ENCODE peak calls at places on chromosomes 1 and 21, in seven cellular contexts. F is MM.1S, N is K562, O is HCT116, X is pancreas, W is thoracic aorta, S is GM23248. L is an unnamed sample.

GRCh38 chr1:101366513-101367215 is 129.8 kb downstream of the S1PR1 start:
- DNase-seq in F (no peak), N (no peak), O (no peak), X (no peak), W (no peak), S (peak; percentile 83), L (no peak)

GRCh38 chr1:175618559-175618958 is 124.8 kb downstream of the TNR start:
- DNase-seq in F (no peak), N (no peak), O (no peak), X (no peak), W (no peak), S (no peak), L (no peak)

GRCh38 chr1:40782371-40782956 is 1.1 kb upstream of the KCNQ4 start:
- DNase-seq in F (no peak), N (no peak), O (no peak), X (peak; percentile 53), W (no peak), S (no peak), L (no peak)

GRCh38 chr21:44533121-44533890 is 6.7 kb downstream of the KRTAP10-1 start:
- DNase-seq in F (no peak), N (no peak), O (no peak), X (no peak), W (no peak), S (no peak), L (no peak)

GRCh38 chr1:160127865-160128523 is 12.4 kb downstream of the ATP1A2 start:
- DNase-seq in F (no peak), N (no peak), O (no peak), X (no peak), W (no peak), S (peak; percentile 86), L (no peak)

GRCh38 chr1:77271851-77272250 is 10.0 kb upstream of the AK5 start:
- DNase-seq in F (no peak), N (no peak), O (no peak), X (no peak), W (no peak), S (peak; percentile 73), L (no peak)

GRCh38 chr1:39392851-39393573 is 98.4 kb upstream of the BMP8A start:
- DNase-seq in F (no peak), N (no peak), O (no peak), X (no peak), W (no peak), S (no peak), L (no peak)

GRCh38 chr1:105027838-105028471 is 1278.3 kb downstream of the AMY1C start:
- DNase-seq in F (no peak), N (no peak), O (no peak), X (peak; percentile 2), W (no peak), S (no peak), L (no peak)

GRCh38 chr1:46072975-46073374 is 59.5 kb downstream of the PIK3R3 start:
- DNase-seq in F (no peak), N (no peak), O (no peak), X (no peak), W (no peak), S (peak; percentile 4), L (no peak)

GRCh38 chr1:224565186-224565585 is 50.9 kb upstream of the CNIH3 start:
- DNase-seq in F (no peak), N (no peak), O (peak; percentile 71), X (no peak), W (no peak), S (peak; percentile 97), L (no peak)

GRCh38 chr1:157132602-157133167 is 5.5 kb downstream of the ETV3 start:
- DNase-seq in F (no peak), N (no peak), O (no peak), X (no peak), W (no peak), S (no peak), L (no peak)

GRCh38 chr1:31617218-31617916 is at the start of gene HCRTR1:
- DNase-seq in F (no peak), N (peak; percentile 36), O (no peak), X (no peak), W (no peak), S (no peak), L (no peak)

GRCh38 chr1:93798301-93798700 is 80.7 kb downstream of the DNTTIP2 start:
- DNase-seq in F (no peak), N (no peak), O (no peak), X (no peak), W (no peak), S (peak; percentile 60), L (no peak)

GRCh38 chr1:53956308-53957168 is 10.4 kb downstream of the LRRC42 start:
- DNase-seq in F (no peak), N (no peak), O (no peak), X (no peak), W (no peak), S (peak; percentile 44), L (no peak)

GRCh38 chr1:4963251-4963650 is 308.8 kb downstream of the AJAP1 start:
- DNase-seq in F (no peak), N (no peak), O (no peak), X (no peak), W (no peak), S (peak; percentile 10), L (no peak)

GRCh38 chr1:76198452-76198851 is 123.9 kb downstream of the ST6GALNAC3 start:
- DNase-seq in F (no peak), N (no peak), O (no peak), X (no peak), W (no peak), S (no peak), L (no peak)

GRCh38 chr1:119779869-119780356 is 11.2 kb upstream of the HMGCS2 start:
- DNase-seq in F (no peak), N (no peak), O (no peak), X (peak; percentile 35), W (no peak), S (peak; percentile 67), L (no peak)

DNA sequence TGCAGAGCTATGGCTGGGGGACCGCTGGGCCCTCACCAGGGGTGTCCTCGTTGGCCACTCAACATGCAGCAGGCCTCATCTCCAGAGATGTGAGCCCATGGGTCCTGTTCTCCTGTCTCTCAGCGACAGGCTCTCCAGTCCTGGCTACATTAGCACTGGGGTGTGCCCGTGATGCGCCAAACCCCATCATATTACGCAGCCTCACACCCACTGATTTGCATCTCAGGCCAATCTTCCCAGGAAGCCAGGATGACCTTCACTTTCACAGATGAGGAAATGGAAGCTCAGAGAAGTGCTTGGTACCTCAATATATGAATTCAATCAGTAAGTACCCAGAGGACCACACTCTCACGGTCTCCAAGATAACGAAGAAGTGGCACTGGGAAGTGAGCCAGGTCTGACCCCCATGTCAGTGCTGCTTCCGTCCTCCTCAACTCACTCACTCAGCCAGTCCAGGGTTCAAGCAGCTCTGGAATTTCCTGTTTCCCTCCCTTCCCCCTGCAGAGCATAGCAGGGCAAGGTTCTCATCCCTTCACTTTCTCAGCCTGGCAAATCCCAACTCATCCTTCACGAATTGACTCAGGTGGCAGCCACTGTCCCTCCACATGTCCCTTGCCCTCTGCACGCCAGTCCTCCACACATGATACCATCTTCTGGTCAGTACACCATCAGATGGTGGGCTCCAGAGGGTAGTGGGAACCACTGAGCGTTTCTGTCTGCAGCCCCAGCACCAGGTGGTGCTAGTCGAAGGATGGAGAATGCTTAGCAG is 28.9 kb upstream of the EVA1B start:
- DNase-seq in F (no peak), N (no peak), O (no peak), X (no peak), W (no peak), S (peak; percentile 57), L (no peak)
- H3K27ac ChIP-seq in F (no peak overlapping the region), N (no peak overlapping the region), O (peak overlapping the region; percentile 54), X (no peak overlapping the region), W (peak overlapping the region; percentile 80), S (peak overlapping the region; percentile 98), L (no peak overlapping the region)

GRCh38 chr1:153430561-153430960 is 14.2 kb downstream of the S100A7A start:
- DNase-seq in F (peak; percentile 2), N (no peak), O (no peak), X (no peak), W (no peak), S (no peak), L (no peak)

GRCh38 chr1:153428790-153429189 is 12.5 kb downstream of the S100A7A start:
- DNase-seq in F (no peak), N (no peak), O (no peak), X (no peak), W (no peak), S (no peak), L (no peak)

GRCh38 chr1:153430166-153430553 is 13.8 kb downstream of the S100A7A start:
- DNase-seq in F (peak; percentile 3), N (no peak), O (no peak), X (no peak), W (no peak), S (no peak), L (no peak)

GRCh38 chr1:153428073-153428638 is 11.8 kb downstream of the S100A7A start:
- DNase-seq in F (peak; percentile 1), N (no peak), O (no peak), X (no peak), W (no peak), S (no peak), L (no peak)

GRCh38 chr1:153429266-153430165 is 13.2 kb downstream of the S100A7A start:
- DNase-seq in F (peak; percentile 0), N (no peak), O (no peak), X (no peak), W (no peak), S (no peak), L (no peak)
- H3K27me3 ChIP-seq in F (peaks cover 26% of the 10 kb centered on the region), N (no peaks in the 10 kb centered on the region), O (peaks cover 93% of the 10 kb centered on the region), X (no peaks in the 10 kb centered on the region), W (no peaks in the 10 kb centered on the region), S (no peaks in the 10 kb centered on the region), L (peaks cover 2% of the 10 kb centered on the region)

DNA sequence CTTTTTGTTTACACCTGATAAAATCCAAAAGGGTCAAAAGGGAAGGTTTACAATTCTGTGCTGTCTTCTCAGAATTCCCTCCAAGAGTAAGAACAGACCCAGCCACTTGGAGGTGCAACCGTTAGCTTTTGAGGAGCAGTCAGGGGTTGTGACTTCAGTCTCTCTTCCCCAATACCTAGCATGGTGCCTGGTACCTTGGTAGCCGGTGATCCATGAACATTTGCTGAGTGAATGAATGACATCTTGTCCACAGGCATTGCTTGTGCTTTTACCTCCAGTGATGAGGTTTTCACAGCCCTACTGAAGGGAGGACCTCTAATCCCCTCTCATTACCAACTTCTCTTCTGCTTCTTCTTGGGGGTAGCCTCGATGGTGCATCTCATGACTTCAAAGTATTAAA is 11.7 kb downstream of the GFI1 start:
- DNase-seq in F (no peak), N (no peak), O (no peak), X (no peak), W (no peak), S (no peak), L (no peak)
- H3K4me1 ChIP-seq in F (no peaks in the 10 kb centered on the region), N (no peaks in the 10 kb centered on the region), O (no peaks in the 10 kb centered on the region), X (no peaks in the 10 kb centered on the region), W (no peaks in the 10 kb centered on the region), S (no peaks in the 10 kb centered on the region), L (peaks cover 34% of the 10 kb centered on the region)

DNA sequence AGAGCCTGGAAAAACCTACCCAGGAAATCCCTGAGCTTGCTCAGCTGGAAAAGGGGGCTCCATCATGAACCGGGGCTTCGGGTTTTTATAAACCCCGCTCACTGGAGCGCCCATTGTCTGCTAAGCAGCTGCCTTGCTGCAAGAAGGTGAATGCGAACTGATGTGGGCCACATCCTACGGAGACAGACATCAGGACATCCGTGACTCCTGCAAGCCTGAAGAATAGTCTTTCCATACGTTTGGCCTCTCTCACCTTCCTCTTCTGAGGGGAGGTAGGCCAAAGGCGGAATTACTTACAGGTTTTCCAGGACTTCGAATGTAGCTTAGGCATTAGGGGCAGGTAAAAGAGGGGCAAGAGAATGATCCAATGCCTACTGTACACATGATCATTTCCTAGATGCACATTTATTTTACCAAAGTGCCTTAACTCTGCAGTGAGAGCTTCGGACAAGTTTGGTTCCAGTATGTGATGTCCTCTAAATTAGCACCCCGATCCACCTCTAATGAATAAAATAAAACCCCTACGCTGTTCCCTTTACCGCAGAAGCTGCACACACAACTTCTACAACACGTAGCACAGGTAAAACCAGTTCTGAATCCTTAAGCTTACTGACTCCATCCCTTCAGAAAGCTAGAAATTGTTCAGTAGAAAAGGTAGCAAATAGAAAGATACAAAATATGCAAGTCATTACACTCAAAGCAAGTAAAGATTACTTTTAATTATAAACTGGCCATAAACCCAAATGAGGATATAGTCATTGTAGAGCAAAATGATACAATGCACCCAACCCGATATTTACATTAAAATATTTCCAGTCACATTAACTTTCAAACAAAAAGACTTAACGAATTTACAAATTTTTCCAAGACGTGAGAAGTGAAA is 866 bp upstream of the SORT1 start:
- DNase-seq in F (no peak), N (no peak), O (no peak), X (no peak), W (no peak), S (no peak), L (no peak)
- H3K27ac ChIP-seq in F (no peak overlapping the region), N (peak overlapping the region; percentile 9), O (no peak overlapping the region), X (peak overlapping the region; percentile 34), W (peak overlapping the region; percentile 77), S (no peak overlapping the region), L (no peak overlapping the region)